ENCODE peak calls at places on chromosomes 13 and 19, in four cellular contexts. P is body of pancreas, J is pons, D is thyroid gland. Q is an unnamed sample.

GRCh38 chr19:4380254-4380727 is 20.1 kb downstream of the SH3GL1 start:
- DNase-seq in P (no peak), J (no peak), D (peak), Q (no peak)

GRCh38 chr19:46944918-46945628 is 74.6 kb upstream of the NPAS1 start:
- DNase-seq in P (peak), J (peak), D (peak), Q (no peak)

GRCh38 chr13:99617474-99618255 is 116.4 kb downstream of the TM9SF2 start:
- DNase-seq in P (no peak), J (peak), D (peak), Q (no peak)

GRCh38 chr19:39847525-39847924 is 1.3 kb upstream of the FBL start:
- DNase-seq in P (no peak), J (no peak), D (no peak), Q (no peak)

GRCh38 chr13:41859555-41859954 is 101.4 kb downstream of the VWA8 start:
- DNase-seq in P (no peak), J (no peak), D (no peak), Q (no peak)

GRCh38 chr13:40170091-40170490 is 496.4 kb downstream of the FOXO1 start:
- DNase-seq in P (no peak), J (no peak), D (no peak), Q (no peak)

GRCh38 chr19:5452594-5453565 is 2.3 kb upstream of the ZNRF4 start:
- DNase-seq in P (no peak), J (no peak), D (no peak), Q (no peak)

GRCh38 chr13:104993708-104994107 is 1541.8 kb downstream of the EFNB2 start:
- DNase-seq in P (no peak), J (no peak), D (no peak), Q (no peak)

GRCh38 chr13:99639126-99639525 is 137.9 kb downstream of the TM9SF2 start:
- DNase-seq in P (no peak), J (no peak), D (no peak), Q (no peak)

GRCh38 chr13:86757236-86757978 is 913.8 kb upstream of the SLITRK5 start:
- DNase-seq in P (no peak), J (no peak), D (no peak), Q (no peak)

GRCh38 chr19:50717026-50717723 is 2.4 kb downstream of the SHANK1 start:
- DNase-seq in P (no peak), J (no peak), D (no peak), Q (no peak)

GRCh38 chr13:111387026-111387871 is 66.8 kb downstream of the TEX29 start:
- DNase-seq in P (no peak), J (no peak), D (no peak), Q (no peak)

GRCh38 chr13:27911499-27911898 is 8.3 kb upstream of the PDX1 start:
- DNase-seq in P (no peak), J (no peak), D (no peak), Q (no peak)

GRCh38 chr13:65889368-65889767 is 1340.8 kb downstream of the PCDH9 start:
- DNase-seq in P (no peak), J (no peak), D (no peak), Q (no peak)

GRCh38 chr19:10069046-10069445 is 17.1 kb upstream of the SHFL start:
- DNase-seq in P (no peak), J (no peak), D (no peak), Q (no peak)

GRCh38 chr13:111622051-111622531 is 301.6 kb downstream of the TEX29 start:
- DNase-seq in P (no peak), J (no peak), D (no peak), Q (no peak)

GRCh38 chr19:1027020-1027952 is 878 bp downstream of the CNN2 start:
- DNase-seq in P (peak), J (no peak), D (peak), Q (no peak)

GRCh38 chr19:5308471-5309437 is 31.9 kb downstream of the PTPRS start:
- DNase-seq in P (peak), J (peak), D (peak), Q (peak)

GRCh38 chr13:53460776-53461175 is 432.2 kb downstream of the OLFM4 start:
- DNase-seq in P (no peak), J (no peak), D (no peak), Q (no peak)

Q was measured in prostate gland.